ENCODE peak calls at places on chromosomes 6 and 20, in five cellular contexts. F is pancreas, D is IMR-90, L is cardiac fibroblast, C is heart left ventricle. W is an unnamed sample.

GRCh38 chr20:41308290-41308691 is 9.2 kb downstream of the ZHX3 start:
- DNase-seq in F (no peak), D (peak; percentile 86), L (peak; percentile 95), C (no peak), W (no peak)

GRCh38 chr20:45798935-45799642 is 7.3 kb downstream of the DNTTIP1 start:
- DNase-seq in F (no peak), D (peak; percentile 42), L (peak; percentile 66), C (no peak), W (peak; percentile 72)

GRCh38 chr6:128511518-128511917 is 8.9 kb downstream of the PTPRK start:
- DNase-seq in F (no peak), D (peak; percentile 69), L (peak; percentile 68), C (no peak), W (peak; percentile 41)

GRCh38 chr20:39302312-39302711 is 340.2 kb downstream of the DHX35 start:
- DNase-seq in F (no peak), D (no peak), L (no peak), C (no peak), W (no peak)

GRCh38 chr6:89117285-89118108 is at the start of gene SRSF12:
- DNase-seq in F (peak; percentile 82), D (peak; percentile 19), L (peak; percentile 33), C (peak; percentile 33), W (peak; percentile 65)

GRCh38 chr20:36467076-36467999 is 74.0 kb upstream of the MYL9 start:
- DNase-seq in F (peak; percentile 85), D (no peak), L (peak; percentile 75), C (peak; percentile 75), W (no peak)

GRCh38 chr20:48784273-48784641 is 43.5 kb downstream of the PREX1 start:
- DNase-seq in F (no peak), D (no peak), L (no peak), C (no peak), W (no peak)

GRCh38 chr6:9405369-9405768 is 970.0 kb upstream of the SLC35B3 start:
- DNase-seq in F (no peak), D (peak; percentile 91), L (peak; percentile 58), C (no peak), W (no peak)

GRCh38 chr6:17101422-17102257 is at the start of gene STMND1:
- DNase-seq in F (peak; percentile 81), D (peak; percentile 27), L (peak; percentile 24), C (peak; percentile 44), W (peak; percentile 45)

GRCh38 chr6:108127826-108128225 is 38.0 kb upstream of the NR2E1 start:
- DNase-seq in F (no peak), D (no peak), L (peak; percentile 66), C (no peak), W (no peak)

GRCh38 chr20:64279826-64280459 is 24.4 kb downstream of the PCMTD2 start:
- DNase-seq in F (no peak), D (no peak), L (peak; percentile 2), C (no peak), W (no peak)

GRCh38 chr6:132131777-132132176 is 180.6 kb upstream of the CCN2 start:
- DNase-seq in F (no peak), D (peak; percentile 100), L (peak; percentile 99), C (peak; percentile 69), W (no peak)

GRCh38 chr6:44652551-44652950 is 265.0 kb downstream of the CDC5L start:
- DNase-seq in F (no peak), D (peak; percentile 25), L (no peak), C (no peak), W (no peak)

GRCh38 chr6:135750081-135750480 is 101.4 kb upstream of the PDE7B start:
- DNase-seq in F (no peak), D (no peak), L (peak; percentile 70), C (no peak), W (no peak)

GRCh38 chr6:15017251-15017650 is 228.6 kb upstream of the JARID2 start:
- DNase-seq in F (no peak), D (peak; percentile 17), L (no peak), C (peak; percentile 57), W (peak; percentile 46)

GRCh38 chr6:1503811-1504210 is 105.9 kb upstream of the FOXC1 start:
- DNase-seq in F (no peak), D (no peak), L (no peak), C (no peak), W (no peak)

GRCh38 chr6:133191323-133191722 is 49.8 kb upstream of the EYA4 start:
- DNase-seq in F (no peak), D (no peak), L (no peak), C (no peak), W (no peak)

GRCh38 chr6:159074866-159075265 is 30.1 kb upstream of the TAGAP start:
- DNase-seq in F (no peak), D (no peak), L (no peak), C (no peak), W (no peak)

GRCh38 chr6:141309295-141309694 is 823.4 kb upstream of the GJE1 start:
- DNase-seq in F (no peak), D (no peak), L (peak; percentile 41), C (no peak), W (no peak)

GRCh38 chr6:35146453-35146852 is 5.3 kb upstream of the TCP11 start:
- DNase-seq in F (peak; percentile 63), D (peak; percentile 55), L (peak; percentile 71), C (peak; percentile 49), W (peak; percentile 54)

GRCh38 chr6:30450908-30451818 is 38.1 kb upstream of the HLA-E start:
- DNase-seq in F (peak; percentile 69), D (peak; percentile 58), L (peak; percentile 44), C (no peak), W (peak; percentile 72)

GRCh38 chr6:19753822-19754221 is 83.3 kb upstream of the ID4 start:
- DNase-seq in F (no peak), D (no peak), L (no peak), C (no peak), W (no peak)

GRCh38 chr6:30830438-30830837 is 53.9 kb upstream of the DDR1 start:
- DNase-seq in F (peak; percentile 3), D (no peak), L (no peak), C (no peak), W (no peak)

GRCh38 chr6:30171677-30172471 is 8.5 kb downstream of the TRIM15 start:
- DNase-seq in F (peak; percentile 63), D (no peak), L (no peak), C (no peak), W (peak; percentile 46)

GRCh38 chr20:24723953-24724352 is 225.1 kb upstream of the CST7 start:
- DNase-seq in F (no peak), D (no peak), L (no peak), C (no peak), W (peak; percentile 4)
- TF ChIP-seq CTCF in F (no peak), D (no peak), L (no peak), C (no peak), W (no peak)

DNA sequence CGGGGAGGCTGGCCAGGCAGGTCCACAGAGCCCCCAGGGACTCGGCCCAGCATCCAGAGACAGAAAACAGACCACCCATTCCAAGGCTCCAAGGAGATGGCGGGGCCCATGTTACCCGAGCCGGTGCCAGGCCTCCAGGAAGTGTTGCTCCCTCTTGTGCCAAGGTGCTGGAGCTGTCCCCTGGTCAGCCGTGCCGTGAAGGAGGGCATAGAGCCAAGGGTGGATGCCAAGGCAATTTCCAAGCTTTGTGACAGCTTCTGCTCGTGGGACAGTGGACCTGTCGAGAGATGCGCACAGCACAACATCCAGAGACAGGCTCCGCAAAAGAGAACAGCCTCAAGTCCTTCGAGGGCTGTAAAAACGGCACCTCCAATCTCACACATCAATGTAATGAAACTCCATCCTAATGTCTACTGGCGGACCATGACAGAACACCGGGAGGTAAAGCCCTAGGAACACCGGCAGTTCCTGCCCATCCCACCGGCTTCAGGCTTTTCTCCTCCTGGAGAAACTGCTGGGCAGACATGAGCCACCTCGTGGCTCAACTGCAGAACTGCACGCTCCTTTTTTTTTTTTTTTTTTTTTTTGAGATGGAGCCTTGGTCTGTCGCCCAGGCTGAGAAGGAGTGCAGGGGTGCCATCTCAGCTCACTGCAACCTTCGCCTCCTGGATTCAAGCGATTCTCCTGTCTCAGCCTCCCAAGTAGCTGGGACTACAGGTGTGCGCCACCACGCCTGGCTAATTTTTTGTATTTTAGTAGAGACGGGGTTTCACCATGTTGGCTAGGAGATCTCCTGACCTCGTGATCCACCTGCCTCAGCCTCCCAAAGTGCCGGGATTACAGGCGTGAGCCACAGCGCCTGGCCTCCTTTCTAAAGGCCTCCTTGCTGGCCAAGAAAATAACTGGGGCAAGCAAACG is 30.9 kb upstream of the AVP start:
- DNase-seq in F (no peak), D (peak; percentile 59), L (peak; percentile 70), C (no peak), W (peak; percentile 69)
- TF ChIP-seq CTCF in F (peak; percentile 59), D (peak; percentile 81), L (peak; percentile 67), C (peak; percentile 81), W (peak; percentile 78)

GRCh38 chr6:4856779-4857178 is 80.6 kb downstream of the CDYL start:
- DNase-seq in F (no peak), D (no peak), L (no peak), C (no peak), W (no peak)
- TF ChIP-seq CTCF in F (no peak), D (no peak), L (no peak), C (no peak), W (no peak)

GRCh38 chr6:41462980-41463930 is 82.9 kb upstream of the FOXP4 start:
- DNase-seq in F (peak; percentile 84), D (peak; percentile 77), L (peak; percentile 77), C (peak; percentile 73), W (peak; percentile 82)
- TF ChIP-seq CTCF in F (peak; percentile 62), D (peak; percentile 92), L (peak; percentile 76), C (peak; percentile 57), W (peak; percentile 88)

GRCh38 chr20:47042464-47042863 is 147.8 kb downstream of the EYA2 start:
- DNase-seq in F (no peak), D (no peak), L (no peak), C (no peak), W (no peak)

GRCh38 chr20:47038581-47039560 is 144.2 kb downstream of the EYA2 start:
- DNase-seq in F (no peak), D (no peak), L (no peak), C (no peak), W (no peak)

GRCh38 chr20:47043076-47043475 is 148.4 kb downstream of the EYA2 start:
- DNase-seq in F (no peak), D (peak; percentile 47), L (peak; percentile 5), C (no peak), W (no peak)

GRCh38 chr20:47040506-47041125 is 146.0 kb downstream of the EYA2 start:
- DNase-seq in F (no peak), D (no peak), L (no peak), C (no peak), W (no peak)

DNA sequence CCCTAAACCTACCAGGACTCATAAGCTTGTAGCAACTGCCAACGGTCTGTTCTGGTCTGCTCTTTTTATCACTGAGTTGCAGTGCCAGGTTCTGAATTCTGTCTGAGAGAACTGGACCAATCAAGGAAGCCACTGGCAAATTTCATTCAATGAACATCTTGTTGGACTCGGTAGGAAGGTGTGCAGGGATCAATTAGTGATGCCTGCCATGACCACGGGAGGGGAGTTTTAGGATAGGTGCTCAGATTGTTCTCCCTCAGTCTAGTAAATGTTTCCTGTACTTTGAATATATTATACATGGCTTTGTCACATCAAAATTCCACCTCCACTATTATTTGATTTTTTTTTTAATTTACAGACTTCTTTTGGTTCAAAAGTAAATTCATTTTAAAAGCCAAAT is 146.9 kb downstream of the EYA2 start:
- DNase-seq in F (no peak), D (no peak), L (no peak), C (no peak), W (no peak)
- TF ChIP-seq CTCF in F (no peak), D (no peak), L (no peak), C (no peak), W (no peak)

GRCh38 chr6:38997128-38997761 is 51.3 kb upstream of the GLP1R start:
- DNase-seq in F (peak; percentile 68), D (peak; percentile 12), L (peak; percentile 37), C (peak; percentile 31), W (peak; percentile 74)
- TF ChIP-seq CTCF in F (peak; percentile 33), D (peak; percentile 43), L (peak; percentile 50), C (peak; percentile 44), W (peak; percentile 65)

GRCh38 chr20:53845980-53846379 is 224.4 kb downstream of the BCAS1 start:
- DNase-seq in F (no peak), D (no peak), L (no peak), C (no peak), W (no peak)
- TF ChIP-seq CTCF in F (no peak), D (no peak), L (no peak), C (no peak), W (no peak)